ENCODE peak calls at places on chromosome X, in six cellular contexts. M, Q, B, P, L and K are unnamed samples.

GRCh38 chrX:119234931-119235555 is 1.0 kb upstream of the PGRMC1 start:
- DNase-seq in L (no peak), B (no peak), M (no peak), P (no peak), Q (no peak), K (no peak)

GRCh38 chrX:17024896-17025295 is 78.4 kb downstream of the REPS2 start:
- DNase-seq in M (no peak), Q (peak; percentile 62), B (peak; percentile 7), P (no peak), L (peak; percentile 31), K (peak; percentile 34)

GRCh38 chrX:78102100-78102499 is 1.9 kb upstream of the PGK1 start:
- DNase-seq in M (no peak), B (no peak), L (no peak), Q (no peak), P (no peak), K (no peak)

GRCh38 chrX:129980043-129980442 is 2.4 kb upstream of the BCORL1 start:
- DNase-seq in L (no peak), B (no peak), M (no peak), P (no peak), Q (no peak), K (no peak)

GRCh38 chrX:50978920-50979660 is 68.6 kb downstream of the BMP15 start:
- DNase-seq in P (no peak), Q (no peak), L (no peak), M (no peak), B (no peak), K (no peak)

GRCh38 chrX:118261136-118261535 is 84.8 kb upstream of the WDR44 start:
- DNase-seq in B (no peak), M (no peak), L (no peak), P (no peak), Q (no peak), K (no peak)

GRCh38 chrX:131821945-131822622 is 201.0 kb upstream of the STK26 start:
- DNase-seq in L (peak; percentile 88), Q (no peak), B (peak; percentile 50), P (no peak), M (no peak), K (no peak)

GRCh38 chrX:97096385-97096784 is 212.7 kb downstream of the RPA4 start:
- DNase-seq in Q (no peak), M (no peak), P (no peak), B (no peak), L (no peak), K (no peak)

GRCh38 chrX:118188977-118189376 is 72.4 kb upstream of the KLHL13 start:
- DNase-seq in L (no peak), M (no peak), B (peak; percentile 85), P (peak; percentile 21), Q (no peak), K (no peak)

GRCh38 chrX:140180585-140180984 is 215.3 kb upstream of the CXorf66 start:
- DNase-seq in B (no peak), M (peak; percentile 68), L (no peak), Q (no peak), P (no peak), K (no peak)